ENCODE peak calls at places on chromosome 21, in four cellular contexts. One of them, this sample, is unnamed.
A peak's percentile ranks its signal among the peaks of the same experiment; 100 is the strongest.

GRCh38 chr21:26918318-26919065 is 48.4 kb downstream of the ADAMTS5 start:
- DNase-seq in NCI-H2081: no peak
- DNase-seq in effector CD4-positive, alpha-beta T cell: no peak
- DNase-seq in KG1: no peak
- DNase-seq in this sample: no peak

GRCh38 chr21:42376338-42376982 is 10.1 kb upstream of the TFF1 start:
- DNase-seq in NCI-H2081: no peak
- DNase-seq in effector CD4-positive, alpha-beta T cell: peak; percentile 54
- DNase-seq in KG1: no peak
- DNase-seq in this sample: peak; percentile 2

GRCh38 chr21:19508442-19508841 is 1104.9 kb upstream of the TMPRSS15 start:
- DNase-seq in NCI-H2081: no peak
- DNase-seq in effector CD4-positive, alpha-beta T cell: no peak
- DNase-seq in KG1: no peak
- DNase-seq in this sample: no peak

GRCh38 chr21:14864211-14865021 is 200.4 kb downstream of the NRIP1 start:
- DNase-seq in NCI-H2081: peak; percentile 61
- DNase-seq in effector CD4-positive, alpha-beta T cell: no peak
- DNase-seq in KG1: no peak
- DNase-seq in this sample: peak; percentile 56

GRCh38 chr21:36005879-36006400 is 54.4 kb downstream of the SETD4 start:
- DNase-seq in NCI-H2081: no peak
- DNase-seq in effector CD4-positive, alpha-beta T cell: no peak
- DNase-seq in KG1: no peak
- DNase-seq in this sample: no peak

GRCh38 chr21:34844924-34845238 is 176.1 kb downstream of the CLIC6 start:
- DNase-seq in NCI-H2081: peak; percentile 45
- DNase-seq in effector CD4-positive, alpha-beta T cell: no peak
- DNase-seq in KG1: no peak
- DNase-seq in this sample: no peak

GRCh38 chr21:39208624-39209333 is 25.5 kb upstream of the PSMG1 start:
- DNase-seq in NCI-H2081: no peak
- DNase-seq in effector CD4-positive, alpha-beta T cell: no peak
- DNase-seq in KG1: no peak
- DNase-seq in this sample: no peak

GRCh38 chr21:43300496-43301423 is 126.2 kb downstream of the SIK1 start:
- DNase-seq in NCI-H2081: no peak
- DNase-seq in effector CD4-positive, alpha-beta T cell: no peak
- DNase-seq in KG1: no peak
- DNase-seq in this sample: no peak

GRCh38 chr21:25967566-25968438 is 202.8 kb downstream of the APP start:
- DNase-seq in NCI-H2081: no peak
- DNase-seq in effector CD4-positive, alpha-beta T cell: no peak
- DNase-seq in KG1: peak; percentile 39
- DNase-seq in this sample: peak; percentile 67

GRCh38 chr21:44823179-44823654 is 5.4 kb upstream of the SUMO3 start:
- DNase-seq in NCI-H2081: no peak
- DNase-seq in effector CD4-positive, alpha-beta T cell: no peak
- DNase-seq in KG1: no peak
- DNase-seq in this sample: no peak

GRCh38 chr21:30206551-30207251 is 9.2 kb downstream of the CLDN8 start:
- DNase-seq in NCI-H2081: no peak
- DNase-seq in effector CD4-positive, alpha-beta T cell: no peak
- DNase-seq in KG1: no peak
- DNase-seq in this sample: no peak

GRCh38 chr21:46100020-46100419 is 2.1 kb downstream of the COL6A2 start:
- DNase-seq in NCI-H2081: no peak
- DNase-seq in effector CD4-positive, alpha-beta T cell: no peak
- DNase-seq in KG1: no peak
- DNase-seq in this sample: no peak

GRCh38 chr21:19999369-20000272 is 998.6 kb upstream of the NCAM2 start:
- DNase-seq in NCI-H2081: no peak
- DNase-seq in effector CD4-positive, alpha-beta T cell: no peak
- DNase-seq in KG1: peak; percentile 44
- DNase-seq in this sample: no peak

GRCh38 chr21:34819357-34819999 is 150.7 kb downstream of the CLIC6 start:
- DNase-seq in NCI-H2081: no peak
- DNase-seq in effector CD4-positive, alpha-beta T cell: no peak
- DNase-seq in KG1: no peak
- DNase-seq in this sample: no peak

GRCh38 chr21:34910396-34910795 is 138.7 kb downstream of the RUNX1 start:
- DNase-seq in NCI-H2081: no peak
- DNase-seq in effector CD4-positive, alpha-beta T cell: no peak
- DNase-seq in KG1: no peak
- DNase-seq in this sample: no peak

GRCh38 chr21:45999581-46000181 is 18.1 kb downstream of the COL6A1 start:
- DNase-seq in NCI-H2081: no peak
- DNase-seq in effector CD4-positive, alpha-beta T cell: no peak
- DNase-seq in KG1: no peak
- DNase-seq in this sample: no peak

GRCh38 chr21:35423694-35424093 is 374.6 kb upstream of the RUNX1 start:
- DNase-seq in NCI-H2081: no peak
- DNase-seq in effector CD4-positive, alpha-beta T cell: no peak
- DNase-seq in KG1: no peak
- DNase-seq in this sample: no peak

GRCh38 chr21:29258626-29259335 is 39.9 kb upstream of the BACH1 start:
- DNase-seq in NCI-H2081: no peak
- DNase-seq in effector CD4-positive, alpha-beta T cell: no peak
- DNase-seq in KG1: no peak
- DNase-seq in this sample: no peak

GRCh38 chr21:33849839-33850238 is 65.8 kb downstream of the ATP5PO start:
- DNase-seq in NCI-H2081: no peak
- DNase-seq in effector CD4-positive, alpha-beta T cell: no peak
- DNase-seq in KG1: no peak
- DNase-seq in this sample: no peak

GRCh38 chr21:45488839-45489479 is 53.3 kb downstream of the SLC19A1 start:
- DNase-seq in NCI-H2081: no peak
- DNase-seq in effector CD4-positive, alpha-beta T cell: no peak
- DNase-seq in KG1: no peak
- DNase-seq in this sample: no peak

GRCh38 chr21:16342932-16343331 is 613.1 kb downstream of the USP25 start:
- DNase-seq in NCI-H2081: no peak
- DNase-seq in effector CD4-positive, alpha-beta T cell: no peak
- DNase-seq in KG1: no peak
- DNase-seq in this sample: no peak

GRCh38 chr21:46096997-46097825 is 701 bp upstream of the COL6A2 start:
- DNase-seq in NCI-H2081: no peak
- DNase-seq in effector CD4-positive, alpha-beta T cell: no peak
- DNase-seq in KG1: no peak
- DNase-seq in this sample: no peak

GRCh38 chr21:45372732-45373355 is 32.1 kb upstream of the COL18A1 start:
- DNase-seq in NCI-H2081: no peak
- DNase-seq in effector CD4-positive, alpha-beta T cell: no peak
- DNase-seq in KG1: no peak
- DNase-seq in this sample: no peak

GRCh38 chr21:33047231-33047630 is 21.5 kb downstream of the OLIG2 start:
- DNase-seq in NCI-H2081: no peak
- DNase-seq in effector CD4-positive, alpha-beta T cell: no peak
- DNase-seq in KG1: no peak
- DNase-seq in this sample: no peak

GRCh38 chr21:35491114-35491513 is 442.0 kb upstream of the RUNX1 start:
- DNase-seq in NCI-H2081: no peak
- DNase-seq in effector CD4-positive, alpha-beta T cell: no peak
- DNase-seq in KG1: no peak
- DNase-seq in this sample: no peak

GRCh38 chr21:43815107-43815742 is 25.8 kb downstream of the RRP1 start:
- DNase-seq in NCI-H2081: no peak
- DNase-seq in effector CD4-positive, alpha-beta T cell: no peak
- DNase-seq in KG1: no peak
- DNase-seq in this sample: no peak

GRCh38 chr21:44434936-44435635 is 20.2 kb upstream of the LRRC3 start:
- DNase-seq in NCI-H2081: no peak
- DNase-seq in effector CD4-positive, alpha-beta T cell: no peak
- DNase-seq in KG1: no peak
- DNase-seq in this sample: no peak

GRCh38 chr21:39348040-39348354 is 891 bp downstream of the HMGN1 start:
- DNase-seq in NCI-H2081: no peak
- DNase-seq in effector CD4-positive, alpha-beta T cell: no peak
- DNase-seq in KG1: no peak
- DNase-seq in this sample: no peak

GRCh38 chr21:30194701-30195299 is 21.1 kb downstream of the CLDN8 start:
- DNase-seq in NCI-H2081: peak; percentile 36
- DNase-seq in effector CD4-positive, alpha-beta T cell: no peak
- DNase-seq in KG1: peak; percentile 6
- DNase-seq in this sample: peak; percentile 53

This sample was measured in AML-193.